ENCODE peak calls at places on chromosomes 12 and 14, in five cellular contexts. J, V, K, E and P are unnamed samples.

GRCh38 chr14:47790477-47790876 is 115.1 kb upstream of the MDGA2 start:
- DNase-seq in K (no peak), V (no peak), J (no peak), E (no peak), P (no peak)

GRCh38 chr14:56274556-56274955 is 156.3 kb downstream of the PELI2 start:
- DNase-seq in J (no peak), K (no peak), V (no peak), E (no peak), P (no peak)

GRCh38 chr14:60561845-60562746 is 53.1 kb downstream of the SIX6 start:
- DNase-seq in K (peak), J (peak), V (peak), E (peak), P (peak)

GRCh38 chr14:53399057-53399456 is 245.9 kb upstream of the DDHD1 start:
- DNase-seq in K (peak), V (no peak), E (no peak), J (no peak), P (no peak)

GRCh38 chr14:22070119-22070982 is 396.7 kb upstream of the OR4E1 start:
- DNase-seq in J (peak), K (no peak), V (no peak), E (no peak), P (peak)

GRCh38 chr12:91381309-91381804 is 198.7 kb upstream of the DCN start:
- DNase-seq in E (peak), K (peak), V (no peak), J (peak), P (peak)

GRCh38 chr12:121466800-121467637 is 67.1 kb downstream of the RNF34 start:
- DNase-seq in E (peak), V (peak), K (peak), J (peak), P (peak)

GRCh38 chr14:21917699-21918436 is 244.2 kb upstream of the OR4E1 start:
- DNase-seq in J (peak), K (peak), V (peak), E (peak), P (peak)

GRCh38 chr12:591571-592505 is 71.4 kb downstream of the NINJ2 start:
- DNase-seq in J (peak), K (no peak), E (no peak), V (no peak), P (peak)

GRCh38 chr12:13234045-13234641 is 37.6 kb downstream of the EMP1 start:
- DNase-seq in K (peak), E (no peak), V (peak), J (peak), P (no peak)

GRCh38 chr14:89383171-89383845 is 33.7 kb downstream of the FOXN3 start:
- DNase-seq in E (no peak), V (no peak), J (no peak), K (no peak), P (no peak)

GRCh38 chr14:50320279-50320678 is 8.2 kb downstream of the DMAC2L start:
- DNase-seq in J (no peak), V (no peak), K (peak), E (no peak), P (no peak)